ENCODE peak calls at places on chromosome 18, in four cellular contexts. L, B, A and X are unnamed samples.

GRCh38 chr18:13577091-13577697 is 149.2 kb downstream of the FAM210A start:
- DNase-seq in B (peak), A (no peak), L (no peak), X (no peak)

GRCh38 chr18:36448384-36449290 is 151.1 kb downstream of the FHOD3 start:
- DNase-seq in B (no peak), L (no peak), A (no peak), X (no peak)

GRCh38 chr18:29160123-29160522 is 983.2 kb upstream of the CDH2 start:
- DNase-seq in A (no peak), L (no peak), B (no peak), X (no peak)

GRCh38 chr18:42922363-42922762 is 193.1 kb downstream of the RIT2 start:
- DNase-seq in A (no peak), B (no peak), L (no peak), X (no peak)

GRCh38 chr18:56836173-56836572 is 185.0 kb downstream of the WDR7 start:
- DNase-seq in L (no peak), B (no peak), A (no peak), X (no peak)

GRCh38 chr18:8974279-8974678 is 128.2 kb upstream of the NDUFV2 start:
- DNase-seq in L (no peak), B (no peak), A (no peak), X (no peak)

GRCh38 chr18:42508683-42509347 is 553.8 kb downstream of the PIK3C3 start:
- DNase-seq in A (no peak), B (no peak), L (no peak), X (no peak)

GRCh38 chr18:76265375-76266225 is 229.4 kb downstream of the ZNF516 start:
- DNase-seq in B (no peak), A (no peak), L (no peak), X (no peak)

GRCh38 chr18:55224086-55224625 is 264.9 kb upstream of the CCDC68 start:
- DNase-seq in B (no peak), A (no peak), L (no peak), X (no peak)

GRCh38 chr18:63603772-63604171 is 16.6 kb downstream of the SERPINB13 start:
- DNase-seq in L (no peak), B (peak), A (no peak), X (no peak)

GRCh38 chr18:7872569-7872968 is 305.5 kb downstream of the PTPRM start:
- DNase-seq in A (no peak), L (no peak), B (no peak), X (peak)

GRCh38 chr18:54918060-54918459 is 41.2 kb downstream of the CCDC68 start:
- DNase-seq in L (no peak), A (no peak), B (no peak), X (no peak)

GRCh38 chr18:44715245-44715644 is 34.6 kb downstream of the SETBP1 start:
- DNase-seq in B (no peak), L (no peak), A (no peak), X (no peak)

GRCh38 chr18:5879479-5879882 is 15.8 kb downstream of the TMEM200C start:
- DNase-seq in B (no peak), A (no peak), L (peak), X (no peak)

GRCh38 chr18:36688020-36688965 is 140.5 kb downstream of the TPGS2 start:
- DNase-seq in B (peak), L (peak), A (peak), X (peak)

GRCh38 chr18:48013162-48013561 is 82.7 kb upstream of the SMAD2 start:
- DNase-seq in L (no peak), B (no peak), A (no peak), X (no peak)

GRCh38 chr18:34592961-34593382 is 117.1 kb upstream of the DTNA start:
- DNase-seq in B (no peak), L (no peak), A (peak), X (no peak)

GRCh38 chr18:44458777-44459176 is 221.9 kb upstream of the SETBP1 start:
- DNase-seq in L (no peak), B (no peak), A (no peak), X (no peak)

GRCh38 chr18:48803518-48803917 is 147.2 kb downstream of the SMAD7 start:
- DNase-seq in L (no peak), B (no peak), A (peak), X (no peak)

GRCh38 chr18:62426191-62426488 is 96.7 kb upstream of the ZCCHC2 start:
- DNase-seq in B (no peak), A (no peak), L (no peak), X (no peak)

GRCh38 chr18:3177902-3178687 is 41.7 kb downstream of the MYOM1 start:
- DNase-seq in B (peak), A (no peak), L (peak), X (no peak)

GRCh38 chr18:2935438-2936192 is 77.3 kb downstream of the LPIN2 start:
- DNase-seq in B (no peak), A (no peak), L (no peak), X (no peak)

GRCh38 chr18:56377161-56377560 is 261.2 kb downstream of the TXNL1 start:
- DNase-seq in L (no peak), B (no peak), A (no peak), X (no peak)

GRCh38 chr18:11163668-11164067 is 14.3 kb upstream of the PIEZO2 start:
- DNase-seq in B (no peak), A (peak), L (peak), X (no peak)

GRCh38 chr18:63365909-63366269 is 1.1 kb downstream of the KDSR start:
- DNase-seq in B (no peak), A (no peak), L (peak), X (no peak)

GRCh38 chr18:35409921-35410320 is 32.8 kb upstream of the ZNF396 start:
- DNase-seq in B (no peak), A (no peak), L (peak), X (no peak)

GRCh38 chr18:59272221-59272888 is 899 bp downstream of the RAX start:
- DNase-seq in B (no peak), L (no peak), A (peak), X (no peak)

GRCh38 chr18:58541789-58542425 is 87.0 kb downstream of the ALPK2 start:
- DNase-seq in B (peak), A (no peak), L (no peak), X (peak)

GRCh38 chr18:35713545-35713944 is 132.0 kb downstream of the GALNT1 start:
- DNase-seq in L (no peak), A (no peak), B (no peak), X (no peak)

GRCh38 chr18:36411745-36412168 is 114.2 kb downstream of the FHOD3 start:
- DNase-seq in L (peak), B (no peak), A (peak), X (peak)

GRCh38 chr18:60984496-60984895 is 348.7 kb upstream of the CDH20 start:
- DNase-seq in B (no peak), A (no peak), L (no peak), X (no peak)

GRCh38 chr18:37294951-37295350 is 270.6 kb downstream of the CELF4 start:
- DNase-seq in B (no peak), L (peak), A (peak), X (no peak)

GRCh38 chr18:75211002-75211621 is 515 bp downstream of the TSHZ1 start:
- DNase-seq in A (no peak), B (no peak), L (no peak), X (no peak)

GRCh38 chr18:35481960-35482366 is 15.8 kb downstream of the INO80C start:
- DNase-seq in A (no peak), L (no peak), B (no peak), X (no peak)

GRCh38 chr18:2111456-2111855 is 459.8 kb downstream of the METTL4 start:
- DNase-seq in B (no peak), A (no peak), L (no peak), X (no peak)

GRCh38 chr18:75496151-75496550 is 68.6 kb upstream of the SMIM21 start:
- DNase-seq in A (no peak), L (no peak), B (no peak), X (no peak)

GRCh38 chr18:2687390-2688001 is 32.0 kb downstream of the SMCHD1 start:
- DNase-seq in L (no peak), A (no peak), B (peak), X (no peak)

GRCh38 chr18:3649559-3650426 is 199.8 kb downstream of the TGIF1 start:
- DNase-seq in B (no peak), A (no peak), L (peak), X (no peak)

GRCh38 chr18:79059456-79059855 is 9.7 kb upstream of the ATP9B start:
- DNase-seq in A (no peak), B (no peak), L (no peak), X (no peak)

GRCh38 chr18:79058007-79058406 is 11.2 kb upstream of the ATP9B start:
- DNase-seq in A (no peak), L (no peak), B (no peak), X (no peak)

GRCh38 chr18:79065802-79066201 is 3.4 kb upstream of the ATP9B start:
- DNase-seq in A (no peak), B (no peak), L (no peak), X (no peak)

GRCh38 chr18:79064228-79064627 is 5.0 kb upstream of the ATP9B start:
- DNase-seq in L (no peak), B (no peak), A (no peak), X (no peak)

DNA sequence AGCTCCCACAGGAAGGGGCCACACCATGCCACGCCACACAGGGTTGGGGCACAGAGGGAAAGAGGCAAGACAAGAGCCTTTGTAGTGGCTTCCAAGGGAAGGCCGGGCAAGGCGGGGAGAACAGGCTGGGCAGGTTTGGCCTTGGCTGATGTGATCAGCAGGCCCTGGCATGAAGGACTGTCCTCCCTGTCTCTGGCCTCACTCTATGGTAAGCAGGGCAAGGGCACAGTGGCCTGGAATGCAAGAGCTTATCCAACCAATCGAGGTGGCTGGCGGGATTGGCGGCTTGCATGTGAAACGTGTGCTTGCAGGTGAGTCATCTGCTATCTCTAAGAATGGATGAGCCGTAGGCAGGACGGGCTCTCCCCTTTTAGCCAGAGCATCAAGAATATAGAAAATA is 6.4 kb upstream of the ATP9B start:
- DNase-seq in B (no peak), L (no peak), A (no peak), X (no peak)
- TF ChIP-seq EGR1 in B (no peak), L (no peak), A (no peak), X (no peak)

GRCh38 chr18:24262097-24262496 is 123.2 kb downstream of the CABYR start:
- DNase-seq in B (no peak), A (no peak), L (no peak), X (no peak)
- TF ChIP-seq YY1 in B (no peak), A (no peak), L (no peak), X (no peak)

GRCh38 chr18:32922951-32923430 is 150.2 kb upstream of the KLHL14 start:
- DNase-seq in A (no peak), B (no peak), L (no peak), X (no peak)
- TF ChIP-seq EGR1 in A (no peak), B (no peak), L (no peak), X (no peak)

GRCh38 chr18:12531747-12532146 is 124.0 kb downstream of the PRELID3A start:
- DNase-seq in B (no peak), L (no peak), A (no peak), X (no peak)
- TF ChIP-seq YY1 in B (no peak), L (no peak), A (no peak), X (no peak)

GRCh38 chr18:46182633-46183401 is 78.6 kb downstream of the HAUS1 start:
- DNase-seq in L (no peak), B (no peak), A (no peak), X (no peak)
- TF ChIP-seq EGR1 in L (no peak), B (no peak), A (no peak), X (no peak)

DNA sequence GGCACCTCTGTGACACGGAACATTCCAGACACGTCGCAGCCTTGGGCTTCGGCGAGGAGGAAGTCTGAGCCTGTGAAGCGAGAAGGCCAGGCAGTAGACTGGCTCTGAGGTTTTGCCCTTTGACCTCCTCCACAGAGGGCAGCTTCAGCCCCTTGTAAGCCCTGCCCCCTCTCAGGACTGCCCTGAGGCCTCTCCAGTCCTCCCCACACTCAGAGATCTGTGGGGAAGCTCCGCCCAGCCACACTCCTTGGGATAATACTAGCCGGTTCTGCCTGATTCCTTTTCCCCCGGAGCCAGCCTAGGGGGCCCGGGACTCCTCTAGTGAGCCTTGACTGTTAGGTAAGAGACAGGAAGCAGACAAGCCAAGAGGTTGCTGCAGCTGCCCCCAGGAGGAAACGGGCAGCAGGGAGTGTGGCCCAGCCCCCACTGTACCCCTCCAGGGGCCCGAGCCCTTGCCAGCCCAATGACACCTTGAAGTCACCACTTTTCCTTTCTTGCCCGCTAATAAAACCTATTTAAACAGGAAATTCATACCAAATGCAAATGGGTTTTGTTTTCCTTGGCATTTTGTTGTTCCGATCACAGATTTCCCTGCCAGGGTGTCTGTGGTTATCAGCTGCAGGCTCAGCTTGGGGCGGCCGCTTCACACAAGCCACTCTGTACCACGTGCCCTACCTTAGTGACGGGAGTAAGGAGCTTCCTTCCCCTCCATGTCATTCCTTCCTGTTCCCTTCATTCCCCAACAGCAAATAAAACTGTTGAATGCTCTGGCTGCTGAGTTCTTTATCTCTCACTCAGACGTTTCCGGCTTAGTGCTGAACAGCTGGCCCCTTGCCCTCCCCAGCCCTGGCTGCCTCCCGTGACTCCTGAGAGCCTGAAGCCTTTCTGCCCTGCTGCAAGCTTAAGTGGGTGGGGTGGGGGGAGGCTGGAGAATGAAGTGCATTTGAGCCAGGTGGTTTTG is 124.7 kb downstream of the CABLES1 start:
- DNase-seq in B (no peak), L (peak), A (peak), X (no peak)
- TF ChIP-seq YY1 in B (no peak), L (no peak), A (no peak), X (no peak)

DNA sequence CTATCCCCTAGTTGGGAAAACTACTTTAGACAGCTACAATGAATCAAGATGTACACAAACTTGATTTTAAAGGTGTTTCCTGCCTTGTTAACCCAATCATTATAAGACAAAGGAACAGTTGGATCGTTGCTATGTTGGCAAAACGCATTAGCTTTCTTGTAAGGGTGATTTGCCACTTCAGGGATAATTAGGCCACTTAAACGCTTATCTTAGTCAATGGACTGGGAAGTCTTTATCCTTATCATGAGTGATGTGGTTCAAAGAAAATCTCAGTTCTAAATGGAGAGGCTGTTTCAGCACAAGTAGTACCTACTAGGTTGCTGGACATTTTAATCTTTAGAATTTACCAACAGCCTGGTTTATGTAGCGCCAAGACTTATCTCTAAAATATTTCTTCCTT is 406.1 kb upstream of the MEX3C start:
- DNase-seq in A (no peak), B (no peak), L (no peak), X (no peak)
- TF ChIP-seq EGR1 in A (no peak), B (no peak), L (no peak), X (no peak)

DNA sequence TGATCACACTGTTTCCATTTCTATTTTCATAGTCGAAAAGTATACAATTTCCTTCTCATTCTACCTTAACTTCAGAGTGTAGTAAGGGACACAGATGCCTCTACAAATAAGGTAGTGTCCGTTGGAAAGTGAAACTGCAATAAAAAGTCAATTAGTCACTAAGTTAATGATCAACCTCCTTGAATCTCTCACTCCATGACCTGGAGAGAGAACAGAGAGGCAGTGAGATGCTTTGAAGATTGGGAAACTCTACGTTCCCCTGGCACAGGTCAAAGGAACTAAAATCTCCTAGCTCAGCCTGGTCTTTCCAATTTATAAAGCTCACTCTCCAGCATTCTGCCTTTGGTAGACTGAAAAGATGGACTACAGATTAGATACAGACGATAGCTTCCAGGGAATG is 153.8 kb upstream of the ACAA2 start:
- DNase-seq in L (no peak), A (no peak), B (peak), X (peak)
- TF ChIP-seq YY1 in L (no peak), A (no peak), B (no peak), X (no peak)